ENCODE peak calls at places on chromosomes 11 and 22, in eight cellular contexts. T is neuronal stem cell; K is naive thymus-derived CD4-positive, alpha-beta T cell; P is fibroblast of lung; L is hepatocyte; B is esophagus muscularis mucosa; E is Karpas-422; C is IMR-90. W is an unnamed sample.

GRCh38 chr11:59965424-59965823 is 1.6 kb downstream of the OOSP4A start:
- DNase-seq in L (no peak), E (no peak), K (no peak), T (no peak), B (no peak), P (no peak), C (no peak), W (no peak)

GRCh38 chr11:88064097-88064705 is 111.0 kb downstream of the RAB38 start:
- DNase-seq in E (no peak), K (no peak), T (no peak), C (no peak), B (no peak), L (no peak), P (no peak), W (no peak)

GRCh38 chr11:124113890-124114289 is 1.4 kb upstream of the VWA5A start:
- DNase-seq in L (peak; percentile 50), C (peak; percentile 8), P (peak; percentile 14), E (no peak), K (no peak), B (no peak), T (no peak), W (peak; percentile 44)

GRCh38 chr11:67404515-67405195 is 772 bp downstream of the TBC1D10C start:
- DNase-seq in T (no peak), P (no peak), E (no peak), K (peak; percentile 56), L (no peak), C (no peak), B (no peak), W (no peak)

GRCh38 chr11:28231475-28231874 is 123.3 kb downstream of the METTL15 start:
- DNase-seq in L (no peak), K (no peak), B (no peak), E (no peak), P (peak; percentile 67), T (no peak), C (peak; percentile 90), W (peak; percentile 40)

GRCh38 chr11:101974255-101974654 is 57.9 kb upstream of the ANGPTL5 start:
- DNase-seq in T (no peak), P (peak; percentile 38), L (no peak), E (no peak), C (peak; percentile 43), K (no peak), B (no peak), W (no peak)

GRCh38 chr11:16099501-16099900 is 256.8 kb downstream of the SOX6 start:
- DNase-seq in L (no peak), T (no peak), E (no peak), K (no peak), B (no peak), P (no peak), C (no peak), W (no peak)

GRCh38 chr11:105109855-105110750 is 29.5 kb downstream of the CARD18 start:
- DNase-seq in C (peak; percentile 38), K (no peak), P (peak; percentile 53), T (no peak), E (no peak), B (no peak), L (no peak), W (peak; percentile 33)

GRCh38 chr11:83150450-83150849 is 6.5 kb upstream of the PCF11 start:
- DNase-seq in C (no peak), B (no peak), L (no peak), T (no peak), K (no peak), P (no peak), E (no peak), W (no peak)

GRCh38 chr11:47485112-47485511 is 36.2 kb upstream of the RAPSN start:
- DNase-seq in B (no peak), K (no peak), E (no peak), L (no peak), P (no peak), C (no peak), T (no peak), W (peak; percentile 32)

GRCh38 chr11:128251140-128251539 is 336.2 kb downstream of the ETS1 start:
- DNase-seq in P (peak; percentile 38), K (no peak), C (peak; percentile 77), T (no peak), E (no peak), B (no peak), L (no peak), W (peak; percentile 91)

GRCh38 chr11:1747753-1748466 is 2.5 kb downstream of the IFITM10 start:
- DNase-seq in B (no peak), T (no peak), E (no peak), L (no peak), C (no peak), P (no peak), K (no peak), W (no peak)

GRCh38 chr11:120245434-120245833 is 5.5 kb downstream of the POU2F3 start:
- DNase-seq in T (no peak), P (no peak), C (no peak), L (no peak), K (no peak), E (no peak), B (no peak), W (no peak)

GRCh38 chr11:120241277-120241676 is 1.3 kb downstream of the POU2F3 start:
- DNase-seq in B (no peak), T (no peak), P (no peak), L (no peak), C (no peak), E (no peak), K (no peak), W (no peak)

GRCh38 chr11:120244966-120245365 is 5.0 kb downstream of the POU2F3 start:
- DNase-seq in E (no peak), T (no peak), L (no peak), C (no peak), K (no peak), B (no peak), P (no peak), W (no peak)

GRCh38 chr11:120244476-120244875 is 4.5 kb downstream of the POU2F3 start:
- DNase-seq in C (peak; percentile 10), P (no peak), L (no peak), B (no peak), K (no peak), T (no peak), E (no peak), W (peak; percentile 68)

GRCh38 chr11:120243221-120243620 is 3.3 kb downstream of the POU2F3 start:
- DNase-seq in E (no peak), C (no peak), L (no peak), P (no peak), T (no peak), K (no peak), B (no peak), W (no peak)
- H3K27me3 ChIP-seq in E (no peaks in the 10 kb centered on the region), C (peaks cover 83% of the 10 kb centered on the region), L (peaks cover 92% of the 10 kb centered on the region), P (peaks cover 27% of the 10 kb centered on the region), T (peaks cover 28% of the 10 kb centered on the region), K (peaks cover 4% of the 10 kb centered on the region), B (no peaks in the 10 kb centered on the region), W (peaks cover 14% of the 10 kb centered on the region)

GRCh38 chr22:50602338-50602700 is 1.7 kb downstream of the MAPK8IP2 start:
- DNase-seq in T (no peak), P (no peak), C (no peak), K (no peak), L (no peak), E (no peak), B (no peak), W (no peak)

GRCh38 chr22:50600541-50600940 is at the start of gene MAPK8IP2:
- DNase-seq in C (no peak), T (no peak), E (no peak), L (peak; percentile 45), P (no peak), K (no peak), B (no peak), W (no peak)

GRCh38 chr22:50599816-50600454 is 658 bp upstream of the MAPK8IP2 start:
- DNase-seq in B (no peak), E (no peak), P (no peak), T (peak; percentile 67), C (no peak), K (peak; percentile 69), L (peak; percentile 79), W (no peak)

GRCh38 chr22:50600967-50601668 is 525 bp downstream of the MAPK8IP2 start:
- DNase-seq in T (no peak), K (no peak), P (no peak), E (no peak), B (no peak), L (no peak), C (no peak), W (no peak)

GRCh38 chr22:50601669-50602337 is 1.2 kb downstream of the MAPK8IP2 start:
- DNase-seq in B (no peak), C (no peak), K (no peak), T (no peak), P (no peak), E (no peak), L (no peak), W (no peak)
- H3K27me3 ChIP-seq in B (no peaks in the 10 kb centered on the region), C (peaks cover 56% of the 10 kb centered on the region), K (peaks cover 6% of the 10 kb centered on the region), T (peaks cover 17% of the 10 kb centered on the region), P (peaks cover 25% of the 10 kb centered on the region), E (no peaks in the 10 kb centered on the region), L (peaks cover 27% of the 10 kb centered on the region), W (peaks cover 16% of the 10 kb centered on the region)

GRCh38 chr22:26949193-26949592 is 291.8 kb downstream of the MIAT start:
- DNase-seq in E (peak; percentile 48), K (peak; percentile 14), P (peak; percentile 12), B (no peak), L (peak; percentile 43), T (no peak), C (peak; percentile 19), W (no peak)

GRCh38 chr22:26952004-26952403 is 294.6 kb downstream of the MIAT start:
- DNase-seq in P (no peak), C (no peak), T (no peak), B (no peak), E (no peak), L (no peak), K (no peak), W (no peak)

GRCh38 chr22:26953380-26953807 is 296.0 kb downstream of the MIAT start:
- DNase-seq in T (no peak), B (no peak), P (no peak), E (no peak), C (no peak), L (no peak), K (no peak), W (no peak)

GRCh38 chr22:26956346-26956745 is 299.0 kb downstream of the MIAT start:
- DNase-seq in E (no peak), B (no peak), P (no peak), L (no peak), K (no peak), C (no peak), T (no peak), W (no peak)

GRCh38 chr22:26952654-26953379 is 295.4 kb downstream of the MIAT start:
- DNase-seq in K (no peak), E (no peak), C (no peak), L (no peak), B (no peak), T (peak; percentile 42), P (no peak), W (no peak)
- H3K27me3 ChIP-seq in K (no peaks in the 10 kb centered on the region), E (no peaks in the 10 kb centered on the region), C (peaks cover 48% of the 10 kb centered on the region), L (peaks cover 71% of the 10 kb centered on the region), B (no peaks in the 10 kb centered on the region), T (peaks cover 18% of the 10 kb centered on the region), P (peaks cover 19% of the 10 kb centered on the region), W (peaks cover 15% of the 10 kb centered on the region)

DNA sequence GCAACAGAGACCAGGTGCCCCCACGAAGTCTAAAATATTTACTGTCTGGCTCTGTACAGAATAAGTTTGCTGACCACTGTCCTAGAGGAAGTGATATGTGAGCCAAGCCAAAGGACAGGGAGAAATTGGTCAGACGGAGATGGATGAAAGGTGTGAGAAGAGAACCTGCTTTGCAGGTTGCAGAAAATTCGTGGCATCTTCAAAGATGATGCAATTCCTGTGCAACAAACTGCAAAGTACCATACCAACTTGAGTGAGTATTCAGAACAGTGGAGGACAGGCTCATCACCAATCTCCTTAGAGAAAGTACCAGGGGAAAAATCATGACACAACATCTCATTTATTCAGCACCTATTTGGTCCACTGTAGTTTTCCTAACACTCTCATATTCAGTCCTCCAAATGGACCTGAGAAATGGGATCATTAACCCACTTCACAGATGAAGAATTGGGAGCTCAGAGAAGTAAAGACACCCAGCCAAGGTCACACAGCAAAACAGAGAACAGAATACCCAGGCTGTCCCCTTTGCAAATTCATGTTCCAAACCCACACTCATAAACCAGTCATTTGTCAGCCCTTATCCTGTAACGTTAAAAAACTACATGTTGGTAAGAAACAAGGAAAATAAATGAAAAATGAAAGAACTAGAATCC is 536.8 kb downstream of the MIAT start:
- DNase-seq in B (no peak), C (no peak), T (no peak), L (no peak), E (no peak), K (no peak), P (no peak), W (no peak)
- H3K27me3 ChIP-seq in B (no peaks in the 10 kb centered on the region), C (peaks cover 51% of the 10 kb centered on the region), T (no peaks in the 10 kb centered on the region), L (no peaks in the 10 kb centered on the region), E (no peaks in the 10 kb centered on the region), K (no peaks in the 10 kb centered on the region), P (peaks cover 12% of the 10 kb centered on the region), W (no peaks in the 10 kb centered on the region)

W was measured in bronchial epithelial cell.